ENCODE peak calls at places on chromosomes 1 and 21, in four cellular contexts. H is neuronal stem cell; R is brain microvascular endothelial cell; Q is stimulated activated CD4-positive, alpha-beta T cell treated with anti-CD3 and anti-CD28 coated beads, Interleukin-1b, Interleukin-23, amount 100 ng/mL, for 4 hours. L is an unnamed sample.

GRCh38 chr1:157429841-157430240 is 122.5 kb downstream of the FCRL5 start:
- DNase-seq in Q (no peak), R (peak; percentile 12), H (no peak), L (no peak)

GRCh38 chr1:205450448-205450847 is 5.4 kb downstream of the BLACAT1 start:
- DNase-seq in H (no peak), Q (no peak), R (no peak), L (no peak)

GRCh38 chr21:38798481-38798882 is 7.2 kb upstream of the ETS2 start:
- DNase-seq in Q (no peak), R (peak; percentile 52), H (no peak), L (no peak)

GRCh38 chr1:47507140-47507539 is 69.3 kb downstream of the FOXD2 start:
- DNase-seq in H (no peak), R (no peak), Q (no peak), L (no peak)

GRCh38 chr1:39576016-39576657 is 453 bp downstream of the PABPC4 start:
- DNase-seq in H (peak; percentile 31), Q (peak; percentile 4), R (no peak), L (peak; percentile 61)

GRCh38 chr1:14113841-14114567 is 414.0 kb downstream of the PRDM2 start:
- DNase-seq in R (no peak), H (peak; percentile 62), Q (no peak), L (peak; percentile 36)

GRCh38 chr1:84434081-84434755 is 35.9 kb downstream of the DNASE2B start:
- DNase-seq in Q (no peak), H (no peak), R (no peak), L (no peak)

GRCh38 chr1:66374561-66375111 is 159.3 kb upstream of the SGIP1 start:
- DNase-seq in R (peak; percentile 88), Q (no peak), H (no peak), L (peak; percentile 31)

GRCh38 chr21:28336299-28336698 is 656.4 kb downstream of the LTN1 start:
- DNase-seq in R (peak; percentile 60), H (no peak), Q (no peak), L (no peak)

GRCh38 chr1:108050134-108050533 is 85.2 kb upstream of the VAV3 start:
- DNase-seq in H (no peak), Q (no peak), R (no peak), L (no peak)

GRCh38 chr21:16029065-16029464 is 299.3 kb downstream of the USP25 start:
- DNase-seq in H (no peak), R (no peak), Q (no peak), L (no peak)

GRCh38 chr1:109191377-109191776 is 22.3 kb upstream of the SARS1 start:
- DNase-seq in H (no peak), Q (no peak), R (no peak), L (no peak)

GRCh38 chr1:235640580-235640979 is 9.0 kb downstream of the GNG4 start:
- DNase-seq in Q (no peak), H (no peak), R (no peak), L (no peak)

GRCh38 chr1:180098242-180098995 is 56.2 kb upstream of the QSOX1 start:
- DNase-seq in H (no peak), Q (no peak), R (peak; percentile 53), L (no peak)

GRCh38 chr1:9078949-9079500 is 9.6 kb upstream of the SLC2A5 start:
- DNase-seq in Q (no peak), H (no peak), R (no peak), L (no peak)

GRCh38 chr21:34091032-34091431 is 17.7 kb downstream of the MRPS6 start:
- DNase-seq in R (no peak), Q (no peak), H (no peak), L (no peak)

GRCh38 chr1:168483531-168483930 is 60.3 kb downstream of the XCL2 start:
- DNase-seq in H (no peak), R (peak; percentile 2), Q (no peak), L (no peak)

GRCh38 chr1:203796223-203796747 is 862 bp downstream of the ZBED6 start:
- DNase-seq in Q (peak; percentile 5), H (no peak), R (peak; percentile 12), L (no peak)

GRCh38 chr1:203059485-203059884 is 26.3 kb downstream of the MYOG start:
- DNase-seq in H (no peak), Q (no peak), R (no peak), L (no peak)

GRCh38 chr21:45135122-45135521 is 60.7 kb downstream of the ADARB1 start:
- DNase-seq in R (no peak), Q (no peak), H (no peak), L (no peak)

GRCh38 chr1:156704166-156704711 is 1.1 kb downstream of the CRABP2 start:
- DNase-seq in H (no peak), Q (no peak), R (no peak), L (no peak)

GRCh38 chr1:6464514-6464836 is 1.5 kb downstream of the TNFRSF25 start:
- DNase-seq in R (no peak), Q (no peak), H (no peak), L (no peak)

GRCh38 chr1:36922593-36923251 is 111.6 kb downstream of the GRIK3 start:
- DNase-seq in Q (no peak), R (no peak), H (no peak), L (no peak)

GRCh38 chr1:214441119-214441518 is 110.3 kb downstream of the PTPN14 start:
- DNase-seq in H (no peak), Q (no peak), R (peak; percentile 54), L (no peak)

GRCh38 chr1:216523449-216524190 is 100.4 kb upstream of the USH2A start:
- DNase-seq in R (no peak), Q (no peak), H (no peak), L (no peak)

GRCh38 chr1:177274687-177275211 is 104.0 kb downstream of the BRINP2 start:
- DNase-seq in H (no peak), R (peak; percentile 21), Q (no peak), L (no peak)

GRCh38 chr1:246005067-246005466 is 502.0 kb downstream of the SMYD3 start:
- DNase-seq in R (peak; percentile 82), H (no peak), Q (no peak), L (no peak)

GRCh38 chr1:98964198-98964597 is 40.5 kb downstream of the PLPPR5 start:
- DNase-seq in H (no peak), R (no peak), Q (no peak), L (no peak)

GRCh38 chr1:241998950-241999495 is at the start of gene MAP1LC3C:
- DNase-seq in R (no peak), Q (no peak), H (no peak), L (no peak)

GRCh38 chr1:1157426-1157913 is 16.2 kb upstream of the TTLL10 start:
- DNase-seq in H (peak; percentile 51), R (peak; percentile 73), Q (peak; percentile 38), L (peak; percentile 93)

GRCh38 chr1:40753142-40753882 is 30.3 kb upstream of the KCNQ4 start:
- DNase-seq in H (no peak), R (no peak), Q (no peak), L (peak; percentile 61)

GRCh38 chr1:165632491-165632890 is 1.5 kb downstream of the MGST3 start:
- DNase-seq in Q (no peak), H (no peak), R (no peak), L (no peak)

GRCh38 chr1:118928739-118929554 is 59.2 kb downstream of the TBX15 start:
- DNase-seq in R (no peak), Q (no peak), H (peak; percentile 70), L (no peak)

GRCh38 chr21:41816583-41817165 is 49.8 kb upstream of the RIPK4 start:
- DNase-seq in Q (peak; percentile 46), H (peak; percentile 39), R (peak; percentile 36), L (peak; percentile 91)

GRCh38 chr1:177858222-177858894 is 111.5 kb downstream of the SEC16B start:
- DNase-seq in R (no peak), Q (no peak), H (no peak), L (no peak)